ENCODE peak calls at places on chromosome 7, in four cellular contexts. One of them, this sample, is unnamed.

GRCh38 chr7:82904871-82905270 is 257.8 kb downstream of the PCLO start:
- DNase-seq in K562: no peak
- DNase-seq in HepG2: no peak
- DNase-seq in H1: no peak
- DNase-seq in this sample: no peak

GRCh38 chr7:159370-160270 is 32.8 kb upstream of the FAM20C start:
- DNase-seq in K562: no peak
- DNase-seq in HepG2: no peak
- DNase-seq in H1: no peak
- DNase-seq in this sample: no peak

GRCh38 chr7:95772298-95772770 is at the start of gene DYNC1I1:
- DNase-seq in K562: peak; percentile 86
- DNase-seq in HepG2: peak; percentile 21
- DNase-seq in H1: no peak
- DNase-seq in this sample: no peak

GRCh38 chr7:66099551-66100407 is 14.9 kb upstream of the CRCP start:
- DNase-seq in K562: peak; percentile 50
- DNase-seq in HepG2: no peak
- DNase-seq in H1: peak; percentile 51
- DNase-seq in this sample: no peak

GRCh38 chr7:56570968-56571367 is 454.8 kb upstream of the NUPR2 start:
- DNase-seq in K562: no peak
- DNase-seq in HepG2: no peak
- DNase-seq in H1: no peak
- DNase-seq in this sample: no peak

GRCh38 chr7:68984331-68984730 is 613.9 kb upstream of the AUTS2 start:
- DNase-seq in K562: no peak
- DNase-seq in HepG2: no peak
- DNase-seq in H1: no peak
- DNase-seq in this sample: no peak

GRCh38 chr7:74230446-74231231 is 20.8 kb downstream of the LAT2 start:
- DNase-seq in K562: no peak
- DNase-seq in HepG2: no peak
- DNase-seq in H1: no peak
- DNase-seq in this sample: no peak

GRCh38 chr7:112411186-112411795 is 39.0 kb upstream of the IFRD1 start:
- DNase-seq in K562: no peak
- DNase-seq in HepG2: peak; percentile 31
- DNase-seq in H1: no peak
- DNase-seq in this sample: no peak

GRCh38 chr7:47508389-47509380 is 73.2 kb downstream of the TNS3 start:
- DNase-seq in K562: no peak
- DNase-seq in HepG2: peak; percentile 27
- DNase-seq in H1: no peak
- DNase-seq in this sample: no peak

GRCh38 chr7:137850586-137850985 is 3.8 kb upstream of the DGKI start:
- DNase-seq in K562: no peak
- DNase-seq in HepG2: no peak
- DNase-seq in H1: no peak
- DNase-seq in this sample: no peak

GRCh38 chr7:27176343-27176731 is 2.2 kb upstream of the HOXA10 start:
- DNase-seq in K562: no peak
- DNase-seq in HepG2: no peak
- DNase-seq in H1: no peak
- DNase-seq in this sample: no peak

GRCh38 chr7:92768501-92769360 is 67.6 kb downstream of the CDK6 start:
- DNase-seq in K562: no peak
- DNase-seq in HepG2: no peak
- DNase-seq in H1: no peak
- DNase-seq in this sample: peak; percentile 49

GRCh38 chr7:158121441-158122045 is 466.1 kb downstream of the PTPRN2 start:
- DNase-seq in K562: no peak
- DNase-seq in HepG2: no peak
- DNase-seq in H1: no peak
- DNase-seq in this sample: no peak

GRCh38 chr7:150962285-150962742 is 15.8 kb downstream of the KCNH2 start:
- DNase-seq in K562: no peak
- DNase-seq in HepG2: no peak
- DNase-seq in H1: no peak
- DNase-seq in this sample: no peak

GRCh38 chr7:120190109-120190508 is 82.9 kb upstream of the KCND2 start:
- DNase-seq in K562: no peak
- DNase-seq in HepG2: no peak
- DNase-seq in H1: no peak
- DNase-seq in this sample: no peak

GRCh38 chr7:29453022-29453421 is 110.6 kb upstream of the PRR15 start:
- DNase-seq in K562: no peak
- DNase-seq in HepG2: no peak
- DNase-seq in H1: no peak
- DNase-seq in this sample: no peak

GRCh38 chr7:93284908-93285307 is 52.7 kb downstream of the VPS50 start:
- DNase-seq in K562: no peak
- DNase-seq in HepG2: no peak
- DNase-seq in H1: no peak
- DNase-seq in this sample: no peak

GRCh38 chr7:36266683-36267082 is 113.6 kb downstream of the EEPD1 start:
- DNase-seq in K562: no peak
- DNase-seq in HepG2: peak; percentile 48
- DNase-seq in H1: no peak
- DNase-seq in this sample: no peak

GRCh38 chr7:107874605-107875446 is 16.2 kb upstream of the DLD start:
- DNase-seq in K562: peak; percentile 74
- DNase-seq in HepG2: peak; percentile 63
- DNase-seq in H1: no peak
- DNase-seq in this sample: no peak

GRCh38 chr7:118104812-118105441 is 79.0 kb upstream of the LSM8 start:
- DNase-seq in K562: no peak
- DNase-seq in HepG2: no peak
- DNase-seq in H1: no peak
- DNase-seq in this sample: no peak

GRCh38 chr7:142855401-142855743 is 496 bp downstream of the EPHB6 start:
- DNase-seq in K562: no peak
- DNase-seq in HepG2: no peak
- DNase-seq in H1: no peak
- DNase-seq in this sample: no peak

GRCh38 chr7:82521906-82522445 is 78.4 kb upstream of the CACNA2D1 start:
- DNase-seq in K562: no peak
- DNase-seq in HepG2: no peak
- DNase-seq in H1: no peak
- DNase-seq in this sample: no peak

GRCh38 chr7:117202511-117202910 is 120.3 kb downstream of the WNT2 start:
- DNase-seq in K562: no peak
- DNase-seq in HepG2: no peak
- DNase-seq in H1: no peak
- DNase-seq in this sample: no peak

GRCh38 chr7:68269410-68269809 is 1272.8 kb downstream of the TYW1 start:
- DNase-seq in K562: no peak
- DNase-seq in HepG2: no peak
- DNase-seq in H1: no peak
- DNase-seq in this sample: no peak

GRCh38 chr7:123749537-123749857 is 694 bp upstream of the WASL start:
- DNase-seq in K562: no peak
- DNase-seq in HepG2: peak; percentile 68
- DNase-seq in H1: no peak
- DNase-seq in this sample: no peak

GRCh38 chr7:25968205-25968993 is 183.6 kb upstream of the NFE2L3 start:
- DNase-seq in K562: no peak
- DNase-seq in HepG2: no peak
- DNase-seq in H1: no peak
- DNase-seq in this sample: peak; percentile 98

GRCh38 chr7:37234928-37235327 is 213.7 kb downstream of the ELMO1 start:
- DNase-seq in K562: no peak
- DNase-seq in HepG2: peak; percentile 6
- DNase-seq in H1: no peak
- DNase-seq in this sample: no peak

GRCh38 chr7:101816499-101817030 is 861 bp upstream of the CUX1 start:
- DNase-seq in K562: peak; percentile 76
- DNase-seq in HepG2: no peak
- DNase-seq in H1: no peak
- DNase-seq in this sample: no peak

GRCh38 chr7:142746268-142746667 is 3.0 kb upstream of the PRSS1 start:
- DNase-seq in K562: no peak
- DNase-seq in HepG2: no peak
- DNase-seq in H1: no peak
- DNase-seq in this sample: no peak

GRCh38 chr7:21636694-21637093 is 93.9 kb downstream of the DNAH11 start:
- DNase-seq in K562: no peak
- DNase-seq in HepG2: no peak
- DNase-seq in H1: no peak
- DNase-seq in this sample: no peak

GRCh38 chr7:1961776-1962276 is 270.9 kb downstream of the MAD1L1 start:
- DNase-seq in K562: no peak
- DNase-seq in HepG2: no peak
- DNase-seq in H1: no peak
- DNase-seq in this sample: peak; percentile 64

GRCh38 chr7:18900801-18901200 is 216.6 kb downstream of the TWIST1 start:
- DNase-seq in K562: no peak
- DNase-seq in HepG2: no peak
- DNase-seq in H1: no peak
- DNase-seq in this sample: no peak

GRCh38 chr7:29290829-29291228 is 96.3 kb downstream of the CHN2 start:
- DNase-seq in K562: no peak
- DNase-seq in HepG2: no peak
- DNase-seq in H1: no peak
- DNase-seq in this sample: no peak

GRCh38 chr7:122511268-122511667 is 187.6 kb downstream of the RNF133 start:
- DNase-seq in K562: no peak
- DNase-seq in HepG2: no peak
- DNase-seq in H1: no peak
- DNase-seq in this sample: no peak

GRCh38 chr7:70710011-70710480 is 421.9 kb upstream of the GALNT17 start:
- DNase-seq in K562: no peak
- DNase-seq in HepG2: no peak
- DNase-seq in H1: no peak
- DNase-seq in this sample: peak; percentile 73

GRCh38 chr7:144032985-144033384 is 15.8 kb upstream of the OR2A5 start:
- DNase-seq in K562: no peak
- DNase-seq in HepG2: no peak
- DNase-seq in H1: no peak
- DNase-seq in this sample: no peak
- TF ChIP-seq TAF1 in K562: no peak
- TF ChIP-seq TAF1 in HepG2: no peak
- TF ChIP-seq TAF1 in H1: no peak
- TF ChIP-seq TAF1 in this sample: no peak

GRCh38 chr7:131100357-131101054 is 227.2 kb upstream of the MKLN1 start:
- DNase-seq in K562: no peak
- DNase-seq in HepG2: no peak
- DNase-seq in H1: no peak
- DNase-seq in this sample: no peak
- TF ChIP-seq USF2 in K562: no peak
- TF ChIP-seq USF2 in HepG2: no peak
- TF ChIP-seq USF2 in H1: no peak
- TF ChIP-seq USF2 in this sample: no peak

GRCh38 chr7:102889836-102890235 is 23.0 kb upstream of the LRRC17 start:
- DNase-seq in K562: no peak
- DNase-seq in HepG2: no peak
- DNase-seq in H1: no peak
- DNase-seq in this sample: no peak

GRCh38 chr7:102892631-102893278 is 20.0 kb upstream of the LRRC17 start:
- DNase-seq in K562: no peak
- DNase-seq in HepG2: no peak
- DNase-seq in H1: no peak
- DNase-seq in this sample: no peak

GRCh38 chr7:102890292-102890970 is 22.4 kb upstream of the LRRC17 start:
- DNase-seq in K562: no peak
- DNase-seq in HepG2: no peak
- DNase-seq in H1: no peak
- DNase-seq in this sample: no peak

GRCh38 chr7:102890971-102891692 is 21.7 kb upstream of the LRRC17 start:
- DNase-seq in K562: no peak
- DNase-seq in HepG2: no peak
- DNase-seq in H1: no peak
- DNase-seq in this sample: no peak

DNA sequence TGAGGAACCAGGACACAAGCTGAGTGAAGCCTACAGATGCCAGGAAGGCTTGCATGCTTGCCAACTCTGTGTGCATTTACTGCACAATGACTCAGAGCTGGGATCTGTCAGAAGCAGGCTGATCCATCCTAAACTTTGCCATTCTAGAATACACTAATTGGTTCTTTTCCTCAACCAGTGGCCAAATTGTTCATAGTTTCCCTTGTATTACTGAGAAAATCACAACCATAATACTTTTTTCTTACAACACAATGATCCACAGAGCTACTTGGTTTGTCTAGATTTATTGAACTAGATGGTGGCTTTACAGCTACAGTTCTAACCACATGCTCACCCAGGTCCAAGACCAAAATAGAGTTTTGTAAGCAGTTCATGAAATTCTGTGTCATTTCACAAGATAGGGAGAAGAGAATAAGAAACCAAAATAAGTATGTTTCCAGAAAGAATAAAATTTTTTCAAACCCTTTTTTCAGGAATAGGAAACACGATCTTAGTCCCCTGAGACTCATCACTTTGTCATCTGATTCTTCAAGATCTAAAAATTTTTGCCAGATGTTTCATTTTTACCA is 21.0 kb upstream of the LRRC17 start:
- DNase-seq in K562: no peak
- DNase-seq in HepG2: no peak
- DNase-seq in H1: no peak
- DNase-seq in this sample: no peak
- TF ChIP-seq SRF in K562: no peak
- TF ChIP-seq SRF in HepG2: no peak
- TF ChIP-seq SRF in H1: no peak
- TF ChIP-seq SRF in this sample: no peak

GRCh38 chr7:42639930-42640329 is 271.9 kb downstream of the C7orf25 start:
- DNase-seq in K562: no peak
- DNase-seq in HepG2: no peak
- DNase-seq in H1: no peak
- DNase-seq in this sample: no peak

GRCh38 chr7:42645906-42646305 is 266.0 kb downstream of the C7orf25 start:
- DNase-seq in K562: no peak
- DNase-seq in HepG2: no peak
- DNase-seq in H1: no peak
- DNase-seq in this sample: no peak

GRCh38 chr7:42642699-42643098 is 269.2 kb downstream of the C7orf25 start:
- DNase-seq in K562: no peak
- DNase-seq in HepG2: no peak
- DNase-seq in H1: no peak
- DNase-seq in this sample: no peak
- TF ChIP-seq TAF1 in K562: no peak
- TF ChIP-seq TAF1 in HepG2: no peak
- TF ChIP-seq TAF1 in H1: no peak
- TF ChIP-seq TAF1 in this sample: no peak

This sample was measured in GM12878.